ENCODE peak calls at places on chromosomes 1 and 21, in eight cellular contexts. One of them, this sample, is unnamed.

GRCh38 chr1:66679140-66679539 is 73.1 kb upstream of the DYNLT5 start:
- DNase-seq in brain microvascular endothelial cell: peak
- DNase-seq in A673: no peak
- DNase-seq in OCI-LY7: no peak
- DNase-seq in GM06990: no peak
- DNase-seq in fibroblast of mammary gland: no peak
- DNase-seq in K562: no peak
- DNase-seq in A549: no peak
- DNase-seq in this sample: no peak

GRCh38 chr1:180194546-180195207 is 35.4 kb upstream of the LHX4 start:
- DNase-seq in GM06990: no peak
- DNase-seq in A549: no peak
- DNase-seq in fibroblast of mammary gland: no peak
- DNase-seq in K562: peak
- DNase-seq in brain microvascular endothelial cell: no peak
- DNase-seq in A673: no peak
- DNase-seq in OCI-LY7: no peak
- DNase-seq in this sample: no peak

GRCh38 chr1:204398197-204399125 is 13.2 kb downstream of the PPP1R15B start:
- DNase-seq in A549: peak
- DNase-seq in K562: peak
- DNase-seq in GM06990: peak
- DNase-seq in A673: peak
- DNase-seq in fibroblast of mammary gland: peak
- DNase-seq in brain microvascular endothelial cell: peak
- DNase-seq in OCI-LY7: peak
- DNase-seq in this sample: peak

GRCh38 chr1:22344851-22345560 is 106.6 kb upstream of the ZBTB40 start:
- DNase-seq in K562: no peak
- DNase-seq in fibroblast of mammary gland: no peak
- DNase-seq in A549: no peak
- DNase-seq in OCI-LY7: no peak
- DNase-seq in A673: no peak
- DNase-seq in brain microvascular endothelial cell: no peak
- DNase-seq in GM06990: no peak
- DNase-seq in this sample: no peak

GRCh38 chr1:152328801-152329391 is 3.9 kb upstream of the FLG start:
- DNase-seq in OCI-LY7: no peak
- DNase-seq in A549: no peak
- DNase-seq in brain microvascular endothelial cell: no peak
- DNase-seq in K562: no peak
- DNase-seq in fibroblast of mammary gland: no peak
- DNase-seq in A673: no peak
- DNase-seq in GM06990: no peak
- DNase-seq in this sample: no peak

GRCh38 chr1:5001466-5001865 is 347.1 kb downstream of the AJAP1 start:
- DNase-seq in A673: no peak
- DNase-seq in GM06990: no peak
- DNase-seq in OCI-LY7: peak
- DNase-seq in brain microvascular endothelial cell: no peak
- DNase-seq in A549: no peak
- DNase-seq in fibroblast of mammary gland: no peak
- DNase-seq in K562: peak
- DNase-seq in this sample: no peak

GRCh38 chr21:28235169-28235892 is 757.3 kb downstream of the LTN1 start:
- DNase-seq in OCI-LY7: no peak
- DNase-seq in A549: no peak
- DNase-seq in K562: no peak
- DNase-seq in GM06990: no peak
- DNase-seq in A673: no peak
- DNase-seq in brain microvascular endothelial cell: no peak
- DNase-seq in fibroblast of mammary gland: no peak
- DNase-seq in this sample: peak

GRCh38 chr1:210747890-210748289 is 386.1 kb downstream of the KCNH1 start:
- DNase-seq in A549: no peak
- DNase-seq in K562: no peak
- DNase-seq in fibroblast of mammary gland: no peak
- DNase-seq in GM06990: no peak
- DNase-seq in brain microvascular endothelial cell: no peak
- DNase-seq in A673: no peak
- DNase-seq in OCI-LY7: no peak
- DNase-seq in this sample: no peak

GRCh38 chr1:170284016-170284415 is 138.3 kb downstream of the NTMT2 start:
- DNase-seq in OCI-LY7: no peak
- DNase-seq in GM06990: no peak
- DNase-seq in K562: no peak
- DNase-seq in A549: no peak
- DNase-seq in A673: no peak
- DNase-seq in fibroblast of mammary gland: no peak
- DNase-seq in brain microvascular endothelial cell: no peak
- DNase-seq in this sample: no peak

GRCh38 chr1:224106568-224107281 is 7.2 kb upstream of the FBXO28 start:
- DNase-seq in fibroblast of mammary gland: peak
- DNase-seq in OCI-LY7: peak
- DNase-seq in brain microvascular endothelial cell: peak
- DNase-seq in GM06990: peak
- DNase-seq in A673: peak
- DNase-seq in K562: peak
- DNase-seq in A549: peak
- DNase-seq in this sample: peak

GRCh38 chr1:58922302-58923089 is 138.6 kb upstream of the JUN start:
- DNase-seq in brain microvascular endothelial cell: no peak
- DNase-seq in GM06990: peak
- DNase-seq in fibroblast of mammary gland: peak
- DNase-seq in A673: peak
- DNase-seq in OCI-LY7: no peak
- DNase-seq in A549: no peak
- DNase-seq in K562: no peak
- DNase-seq in this sample: peak

GRCh38 chr1:214563881-214564280 is 12.5 kb upstream of the PTPN14 start:
- DNase-seq in A673: no peak
- DNase-seq in fibroblast of mammary gland: peak
- DNase-seq in brain microvascular endothelial cell: no peak
- DNase-seq in GM06990: no peak
- DNase-seq in K562: no peak
- DNase-seq in OCI-LY7: no peak
- DNase-seq in A549: no peak
- DNase-seq in this sample: peak

GRCh38 chr1:235999259-235999925 is 65.5 kb downstream of the NID1 start:
- DNase-seq in GM06990: peak
- DNase-seq in brain microvascular endothelial cell: peak
- DNase-seq in OCI-LY7: no peak
- DNase-seq in K562: peak
- DNase-seq in A673: peak
- DNase-seq in A549: peak
- DNase-seq in fibroblast of mammary gland: peak
- DNase-seq in this sample: peak

GRCh38 chr1:92877792-92878191 is 46.0 kb downstream of the RPL5 start:
- DNase-seq in brain microvascular endothelial cell: peak
- DNase-seq in OCI-LY7: peak
- DNase-seq in A549: no peak
- DNase-seq in fibroblast of mammary gland: peak
- DNase-seq in A673: peak
- DNase-seq in K562: peak
- DNase-seq in GM06990: no peak
- DNase-seq in this sample: peak

GRCh38 chr1:37537378-37537777 is 16.7 kb downstream of the SNIP1 start:
- DNase-seq in OCI-LY7: no peak
- DNase-seq in K562: no peak
- DNase-seq in A549: peak
- DNase-seq in fibroblast of mammary gland: peak
- DNase-seq in brain microvascular endothelial cell: peak
- DNase-seq in GM06990: no peak
- DNase-seq in A673: no peak
- DNase-seq in this sample: peak

GRCh38 chr1:206590025-206590834 is 22.0 kb downstream of the EIF2D start:
- DNase-seq in brain microvascular endothelial cell: peak
- DNase-seq in GM06990: no peak
- DNase-seq in fibroblast of mammary gland: peak
- DNase-seq in OCI-LY7: no peak
- DNase-seq in K562: peak
- DNase-seq in A673: no peak
- DNase-seq in A549: no peak
- DNase-seq in this sample: peak
- TF ChIP-seq CTCF in brain microvascular endothelial cell: peak
- TF ChIP-seq CTCF in GM06990: peak
- TF ChIP-seq CTCF in fibroblast of mammary gland: peak
- TF ChIP-seq CTCF in OCI-LY7: peak
- TF ChIP-seq CTCF in K562: peak
- TF ChIP-seq CTCF in A673: peak
- TF ChIP-seq CTCF in A549: peak
- TF ChIP-seq CTCF in this sample: peak

GRCh38 chr1:199150764-199151163 is 511.9 kb downstream of the PTPRC start:
- DNase-seq in GM06990: no peak
- DNase-seq in fibroblast of mammary gland: no peak
- DNase-seq in OCI-LY7: no peak
- DNase-seq in K562: no peak
- DNase-seq in brain microvascular endothelial cell: no peak
- DNase-seq in A549: no peak
- DNase-seq in A673: no peak
- DNase-seq in this sample: no peak
- H3K4me3 ChIP-seq in GM06990: no peak
- H3K4me3 ChIP-seq in fibroblast of mammary gland: no peak
- H3K4me3 ChIP-seq in OCI-LY7: no peak
- H3K4me3 ChIP-seq in K562: no peak
- H3K4me3 ChIP-seq in brain microvascular endothelial cell: no peak
- H3K4me3 ChIP-seq in A549: no peak
- H3K4me3 ChIP-seq in A673: peak
- H3K4me3 ChIP-seq in this sample: no peak

DNA sequence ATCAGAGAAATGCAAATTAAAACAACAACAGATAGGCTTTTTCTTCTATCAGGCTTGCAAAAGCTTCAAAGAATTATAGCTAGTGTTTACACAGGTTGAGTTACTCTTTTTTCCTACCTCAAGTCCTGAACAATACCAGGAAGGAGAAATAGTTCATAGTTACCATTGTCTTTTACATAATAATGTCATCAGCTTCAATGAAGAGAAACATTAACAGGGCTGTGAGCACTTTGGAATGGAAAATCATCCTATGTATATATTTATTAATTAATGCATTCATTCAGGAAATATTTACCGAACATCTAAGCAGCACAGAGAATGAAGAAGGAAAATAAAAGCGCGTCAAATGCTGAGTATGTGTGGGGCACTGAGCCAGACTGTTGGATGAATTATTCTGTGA is 197.3 kb downstream of the ZBTB18 start:
- DNase-seq in A673: no peak
- DNase-seq in brain microvascular endothelial cell: no peak
- DNase-seq in A549: no peak
- DNase-seq in OCI-LY7: no peak
- DNase-seq in K562: no peak
- DNase-seq in fibroblast of mammary gland: no peak
- DNase-seq in GM06990: no peak
- DNase-seq in this sample: no peak
- TF ChIP-seq CTCF in A673: no peak
- TF ChIP-seq CTCF in brain microvascular endothelial cell: no peak
- TF ChIP-seq CTCF in A549: no peak
- TF ChIP-seq CTCF in OCI-LY7: no peak
- TF ChIP-seq CTCF in K562: no peak
- TF ChIP-seq CTCF in fibroblast of mammary gland: no peak
- TF ChIP-seq CTCF in GM06990: no peak
- TF ChIP-seq CTCF in this sample: no peak

DNA sequence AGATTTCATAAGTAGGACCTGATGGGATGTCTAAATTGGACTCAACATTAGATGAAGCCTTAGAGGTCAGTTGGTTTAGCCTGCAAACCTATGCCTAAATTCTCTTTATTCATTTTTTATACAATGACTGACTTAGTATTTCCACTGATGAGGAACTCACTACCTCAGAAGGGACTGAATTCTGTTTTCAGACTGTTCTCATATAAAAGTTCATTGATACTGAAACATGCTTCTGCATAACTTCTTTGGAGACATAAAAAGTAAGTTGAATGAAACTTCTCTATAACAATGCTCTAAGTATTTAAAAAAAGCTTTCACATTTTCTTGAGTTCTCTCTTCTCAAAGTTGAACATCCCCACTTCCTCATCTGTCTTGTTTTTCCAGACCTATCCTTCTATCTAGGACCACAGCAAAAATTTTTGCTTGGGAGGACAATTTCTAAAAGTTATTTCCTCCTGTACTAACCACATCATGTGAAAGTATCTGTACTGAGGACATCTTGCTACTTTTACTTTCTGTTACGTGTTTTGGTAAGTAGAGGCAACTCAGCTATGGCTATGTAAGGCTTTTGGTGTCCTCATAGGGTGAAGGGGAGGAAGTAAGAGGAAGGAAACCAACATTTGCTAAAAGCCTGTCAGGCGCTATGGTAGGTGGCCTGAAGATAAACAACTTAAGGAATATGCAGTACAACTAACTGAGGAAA is 64.1 kb downstream of the USP24 start:
- DNase-seq in brain microvascular endothelial cell: no peak
- DNase-seq in fibroblast of mammary gland: no peak
- DNase-seq in A549: no peak
- DNase-seq in A673: no peak
- DNase-seq in GM06990: peak
- DNase-seq in OCI-LY7: no peak
- DNase-seq in K562: no peak
- DNase-seq in this sample: no peak
- H3K4me3 ChIP-seq in brain microvascular endothelial cell: no peak
- H3K4me3 ChIP-seq in fibroblast of mammary gland: no peak
- H3K4me3 ChIP-seq in A549: no peak
- H3K4me3 ChIP-seq in A673: no peak
- H3K4me3 ChIP-seq in GM06990: no peak
- H3K4me3 ChIP-seq in OCI-LY7: no peak
- H3K4me3 ChIP-seq in K562: no peak
- H3K4me3 ChIP-seq in this sample: no peak

GRCh38 chr1:220119043-220119512 is 25.1 kb downstream of the IARS2 start:
- DNase-seq in brain microvascular endothelial cell: no peak
- DNase-seq in OCI-LY7: no peak
- DNase-seq in GM06990: no peak
- DNase-seq in A549: no peak
- DNase-seq in fibroblast of mammary gland: peak
- DNase-seq in K562: peak
- DNase-seq in A673: no peak
- DNase-seq in this sample: no peak

GRCh38 chr1:220113136-220113695 is 19.3 kb downstream of the IARS2 start:
- DNase-seq in fibroblast of mammary gland: peak
- DNase-seq in A549: peak
- DNase-seq in OCI-LY7: peak
- DNase-seq in A673: peak
- DNase-seq in K562: peak
- DNase-seq in GM06990: no peak
- DNase-seq in brain microvascular endothelial cell: peak
- DNase-seq in this sample: peak
- TF ChIP-seq CTCF in fibroblast of mammary gland: peak
- TF ChIP-seq CTCF in A549: peak
- TF ChIP-seq CTCF in OCI-LY7: peak
- TF ChIP-seq CTCF in A673: peak
- TF ChIP-seq CTCF in K562: peak
- TF ChIP-seq CTCF in GM06990: peak
- TF ChIP-seq CTCF in brain microvascular endothelial cell: peak
- TF ChIP-seq CTCF in this sample: peak

DNA sequence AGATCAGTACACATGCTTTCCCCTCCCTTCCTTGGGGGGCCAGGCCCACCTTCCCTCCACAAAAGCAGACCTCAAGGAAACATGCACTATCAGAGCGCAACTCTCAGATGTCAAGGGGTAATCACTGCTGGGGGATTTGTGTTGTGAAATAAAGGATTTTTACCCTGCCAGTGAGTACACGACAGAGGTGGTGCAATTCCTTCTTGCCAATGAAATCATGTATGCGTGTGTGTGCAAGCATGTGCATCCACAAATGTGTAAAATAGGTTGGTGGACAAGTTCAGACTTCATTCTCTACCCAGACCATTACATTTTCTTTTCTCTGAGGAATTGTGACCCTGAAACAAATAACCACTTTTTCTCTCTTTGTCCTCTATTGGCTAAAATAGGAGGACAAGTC is 9.8 kb upstream of the NOS1AP start:
- DNase-seq in fibroblast of mammary gland: no peak
- DNase-seq in K562: no peak
- DNase-seq in brain microvascular endothelial cell: no peak
- DNase-seq in GM06990: no peak
- DNase-seq in OCI-LY7: no peak
- DNase-seq in A549: no peak
- DNase-seq in A673: no peak
- DNase-seq in this sample: no peak
- H3K4me3 ChIP-seq in fibroblast of mammary gland: no peak
- H3K4me3 ChIP-seq in K562: no peak
- H3K4me3 ChIP-seq in brain microvascular endothelial cell: no peak
- H3K4me3 ChIP-seq in GM06990: no peak
- H3K4me3 ChIP-seq in OCI-LY7: no peak
- H3K4me3 ChIP-seq in A549: no peak
- H3K4me3 ChIP-seq in A673: no peak
- H3K4me3 ChIP-seq in this sample: no peak